ENCODE peak calls at places on chromosomes 12 and 14, in four cellular contexts. One of them, this sample, is unnamed.

GRCh38 chr12:128298091-128298490 is 31.1 kb downstream of the TMEM132C start:
- DNase-seq in left cardiac atrium: no peak
- DNase-seq in activated naive CD4-positive, alpha-beta T cell treated with Interleukin-2 at 50 U/mL for 16 hours: no peak
- DNase-seq in CD8-positive, alpha-beta memory T cell: no peak
- DNase-seq in this sample: no peak

GRCh38 chr14:45664668-45665356 is 411.8 kb upstream of the MIS18BP1 start:
- DNase-seq in left cardiac atrium: no peak
- DNase-seq in activated naive CD4-positive, alpha-beta T cell treated with Interleukin-2 at 50 U/mL for 16 hours: no peak
- DNase-seq in CD8-positive, alpha-beta memory T cell: no peak
- DNase-seq in this sample: no peak

GRCh38 chr14:53470351-53471043 is 317.4 kb upstream of the DDHD1 start:
- DNase-seq in left cardiac atrium: peak; percentile 30
- DNase-seq in activated naive CD4-positive, alpha-beta T cell treated with Interleukin-2 at 50 U/mL for 16 hours: no peak
- DNase-seq in CD8-positive, alpha-beta memory T cell: no peak
- DNase-seq in this sample: no peak

GRCh38 chr12:19841451-19841850 is 402.2 kb downstream of the AEBP2 start:
- DNase-seq in left cardiac atrium: no peak
- DNase-seq in activated naive CD4-positive, alpha-beta T cell treated with Interleukin-2 at 50 U/mL for 16 hours: no peak
- DNase-seq in CD8-positive, alpha-beta memory T cell: no peak
- DNase-seq in this sample: no peak

GRCh38 chr14:99537399-99537798 is 56.2 kb downstream of the CCNK start:
- DNase-seq in left cardiac atrium: no peak
- DNase-seq in activated naive CD4-positive, alpha-beta T cell treated with Interleukin-2 at 50 U/mL for 16 hours: no peak
- DNase-seq in CD8-positive, alpha-beta memory T cell: no peak
- DNase-seq in this sample: no peak

GRCh38 chr12:44259890-44260289 is 424.0 kb downstream of the TMEM117 start:
- DNase-seq in left cardiac atrium: no peak
- DNase-seq in activated naive CD4-positive, alpha-beta T cell treated with Interleukin-2 at 50 U/mL for 16 hours: no peak
- DNase-seq in CD8-positive, alpha-beta memory T cell: no peak
- DNase-seq in this sample: no peak

GRCh38 chr12:15978431-15978950 is 67.4 kb downstream of the DERA start:
- DNase-seq in left cardiac atrium: no peak
- DNase-seq in activated naive CD4-positive, alpha-beta T cell treated with Interleukin-2 at 50 U/mL for 16 hours: no peak
- DNase-seq in CD8-positive, alpha-beta memory T cell: no peak
- DNase-seq in this sample: no peak

GRCh38 chr12:46560078-46560477 is 187.5 kb upstream of the SLC38A2 start:
- DNase-seq in left cardiac atrium: no peak
- DNase-seq in activated naive CD4-positive, alpha-beta T cell treated with Interleukin-2 at 50 U/mL for 16 hours: no peak
- DNase-seq in CD8-positive, alpha-beta memory T cell: no peak
- DNase-seq in this sample: no peak

GRCh38 chr14:51454351-51454750 is 197.4 kb upstream of the FRMD6 start:
- DNase-seq in left cardiac atrium: no peak
- DNase-seq in activated naive CD4-positive, alpha-beta T cell treated with Interleukin-2 at 50 U/mL for 16 hours: no peak
- DNase-seq in CD8-positive, alpha-beta memory T cell: no peak
- DNase-seq in this sample: no peak

GRCh38 chr14:89121961-89122675 is 294.9 kb downstream of the FOXN3 start:
- DNase-seq in left cardiac atrium: no peak
- DNase-seq in activated naive CD4-positive, alpha-beta T cell treated with Interleukin-2 at 50 U/mL for 16 hours: no peak
- DNase-seq in CD8-positive, alpha-beta memory T cell: no peak
- DNase-seq in this sample: no peak

GRCh38 chr14:63474844-63475243 is 68.3 kb downstream of the PPP2R5E start:
- DNase-seq in left cardiac atrium: no peak
- DNase-seq in activated naive CD4-positive, alpha-beta T cell treated with Interleukin-2 at 50 U/mL for 16 hours: no peak
- DNase-seq in CD8-positive, alpha-beta memory T cell: no peak
- DNase-seq in this sample: no peak

GRCh38 chr14:73717247-73717646 is 3.1 kb upstream of the PNMA1 start:
- DNase-seq in left cardiac atrium: no peak
- DNase-seq in activated naive CD4-positive, alpha-beta T cell treated with Interleukin-2 at 50 U/mL for 16 hours: no peak
- DNase-seq in CD8-positive, alpha-beta memory T cell: no peak
- DNase-seq in this sample: no peak

GRCh38 chr14:70181276-70181675 is 7.5 kb downstream of the SLC8A3 start:
- DNase-seq in left cardiac atrium: no peak
- DNase-seq in activated naive CD4-positive, alpha-beta T cell treated with Interleukin-2 at 50 U/mL for 16 hours: no peak
- DNase-seq in CD8-positive, alpha-beta memory T cell: no peak
- DNase-seq in this sample: no peak

GRCh38 chr14:32694795-32695449 is 243.8 kb upstream of the NPAS3 start:
- DNase-seq in left cardiac atrium: no peak
- DNase-seq in activated naive CD4-positive, alpha-beta T cell treated with Interleukin-2 at 50 U/mL for 16 hours: no peak
- DNase-seq in CD8-positive, alpha-beta memory T cell: no peak
- DNase-seq in this sample: no peak

This sample was measured in activated B cell treated with CpG ODN at 0.5 μM for 24 hours.